ENCODE peak calls at places on chromosomes 7 and 10, in ten cellular contexts. G is pancreas; T is NB4; C is iPS-NIHi11; O is adrenal gland; A is amniotic stem cell; H is effector memory CD4-positive, alpha-beta T cell; S is caudate nucleus; M is AG08396; D is activated CD4-positive, alpha-beta T cell treated with anti-CD3 and anti-CD28 coated beads, Interleukin-2, amount 50 U/mL, for 24 hours. I is an unnamed sample.
A peak's percentile ranks its signal among the peaks of the same experiment; 100 is the strongest.

GRCh38 chr10:6465854-6466524 is 114.1 kb downstream of the PRKCQ start:
- DNase-seq in M (no peak), C (no peak), T (no peak), O (no peak), A (no peak), G (no peak), H (no peak), D (peak; percentile 23), S (no peak), I (no peak)

GRCh38 chr7:1512781-1513656 is 8.8 kb upstream of the INTS1 start:
- DNase-seq in O (peak; percentile 67), G (no peak), H (no peak), T (peak; percentile 99), M (peak; percentile 80), C (no peak), S (peak; percentile 29), A (peak; percentile 57), D (no peak), I (peak; percentile 87)

GRCh38 chr10:110576220-110576619 is 8.7 kb downstream of the SMC3 start:
- DNase-seq in T (no peak), S (no peak), C (no peak), O (no peak), G (no peak), A (peak; percentile 38), M (peak; percentile 21), H (no peak), D (no peak), I (no peak)

GRCh38 chr10:7339503-7339902 is 71.3 kb downstream of the SFMBT2 start:
- DNase-seq in D (no peak), A (no peak), T (no peak), G (no peak), C (no peak), M (no peak), S (no peak), O (no peak), H (no peak), I (no peak)

GRCh38 chr7:107044347-107045194 is at the start of gene PRKAR2B:
- DNase-seq in T (peak; percentile 80), D (peak; percentile 34), O (peak; percentile 88), H (peak; percentile 64), A (peak; percentile 33), M (peak; percentile 94), S (peak; percentile 79), G (peak; percentile 77), C (peak; percentile 95), I (peak; percentile 89)

GRCh38 chr10:124043310-124044142 is 49.9 kb downstream of the CHST15 start:
- DNase-seq in S (no peak), M (no peak), C (no peak), H (no peak), G (no peak), D (no peak), T (peak; percentile 45), A (no peak), O (no peak), I (no peak)

GRCh38 chr7:12032146-12032545 is 178.9 kb upstream of the TMEM106B start:
- DNase-seq in T (no peak), M (no peak), C (peak; percentile 7), S (no peak), A (no peak), D (no peak), O (no peak), G (no peak), H (no peak), I (no peak)

GRCh38 chr10:53918755-53919154 is 882.3 kb downstream of the PCDH15 start:
- DNase-seq in S (no peak), A (no peak), G (no peak), H (no peak), D (no peak), O (no peak), C (peak; percentile 21), T (no peak), M (no peak), I (no peak)

GRCh38 chr7:130982160-130982638 is 248.2 kb upstream of the KLF14 start:
- DNase-seq in S (no peak), C (peak; percentile 58), G (no peak), D (no peak), M (no peak), T (peak; percentile 61), A (no peak), O (no peak), H (no peak), I (no peak)

GRCh38 chr7:126472825-126473224 is 779.9 kb downstream of the GRM8 start:
- DNase-seq in A (no peak), T (no peak), C (no peak), S (no peak), H (no peak), O (no peak), D (no peak), G (no peak), M (no peak), I (no peak)

GRCh38 chr10:119095648-119096047 is 8.3 kb upstream of the DENND10 start:
- DNase-seq in O (no peak), D (no peak), T (no peak), M (no peak), G (no peak), C (no peak), H (no peak), S (no peak), A (no peak), I (no peak)

GRCh38 chr7:74002474-74003017 is 25.4 kb upstream of the ELN start:
- DNase-seq in T (peak; percentile 94), S (no peak), A (peak; percentile 71), M (peak; percentile 84), G (no peak), O (no peak), H (no peak), C (no peak), D (no peak), I (no peak)

GRCh38 chr7:6284461-6285360 is 12.3 kb upstream of the CYTH3 start:
- DNase-seq in G (no peak), A (no peak), D (no peak), C (no peak), S (no peak), M (no peak), H (no peak), T (no peak), O (no peak), I (no peak)

GRCh38 chr10:133528296-133528844 is 1.2 kb downstream of the CYP2E1 start:
- DNase-seq in A (no peak), O (no peak), C (no peak), M (no peak), T (peak; percentile 55), G (no peak), D (no peak), H (no peak), S (no peak), I (no peak)

GRCh38 chr10:77361846-77362245 is 275.8 kb downstream of the KCNMA1 start:
- DNase-seq in T (no peak), M (no peak), A (no peak), C (no peak), H (no peak), D (no peak), G (no peak), O (no peak), S (no peak), I (no peak)

GRCh38 chr10:124586142-124586541 is 124.5 kb downstream of the LHPP start:
- DNase-seq in M (no peak), O (no peak), C (no peak), T (no peak), H (no peak), S (no peak), A (no peak), G (no peak), D (no peak), I (peak; percentile 9)

GRCh38 chr10:72274730-72275350 is 1.1 kb downstream of the DDIT4 start:
- DNase-seq in D (no peak), M (peak; percentile 59), G (peak; percentile 85), T (peak; percentile 68), C (peak; percentile 80), H (peak; percentile 54), O (peak; percentile 86), A (no peak), S (peak; percentile 64), I (peak; percentile 89)